ENCODE peak calls at places on chromosomes 3 and 15, in seven cellular contexts. C, D, H, Q, U, N and Y are unnamed samples.
A peak's percentile ranks its signal among the peaks of the same experiment; 100 is the strongest.

GRCh38 chr3:23495507-23495906 is 292.4 kb downstream of the UBE2E2 start:
- DNase-seq in C (no peak), U (no peak), N (peak; percentile 75), D (peak; percentile 60), H (peak; percentile 58), Q (peak; percentile 76), Y (peak; percentile 17)

GRCh38 chr15:90773485-90773884 is 56.3 kb downstream of the BLM start:
- DNase-seq in U (no peak), Q (no peak), H (no peak), C (no peak), N (no peak), D (no peak), Y (no peak)

GRCh38 chr3:10515884-10516495 is 10.6 kb upstream of the ATP2B2 start:
- DNase-seq in U (peak; percentile 8), D (no peak), H (no peak), Q (no peak), C (no peak), N (no peak), Y (no peak)

GRCh38 chr3:123286308-123287023 is 84.7 kb downstream of the SEC22A start:
- DNase-seq in U (peak; percentile 65), N (peak; percentile 52), H (peak; percentile 83), D (peak; percentile 65), Q (peak; percentile 80), C (no peak), Y (peak; percentile 86)

GRCh38 chr15:42150246-42150970 is 6.0 kb downstream of the PLA2G4F start:
- DNase-seq in Q (no peak), N (no peak), H (no peak), C (no peak), U (no peak), D (no peak), Y (no peak)

GRCh38 chr15:48367483-48367882 is 36.3 kb downstream of the DUT start:
- DNase-seq in D (peak; percentile 68), U (no peak), H (peak; percentile 55), N (no peak), Q (peak; percentile 33), C (no peak), Y (peak; percentile 88)

GRCh38 chr3:108073712-108074431 is 17.0 kb downstream of the CD47 start:
- DNase-seq in D (peak; percentile 76), H (peak; percentile 89), N (no peak), U (no peak), C (no peak), Q (peak; percentile 15), Y (no peak)

GRCh38 chr3:57918123-57918837 is 89.9 kb upstream of the FLNB start:
- DNase-seq in U (no peak), N (no peak), H (peak; percentile 95), C (peak; percentile 74), Q (peak; percentile 88), D (peak; percentile 96), Y (peak; percentile 84)

GRCh38 chr3:51944541-51945021 is 2.4 kb downstream of the PARP3 start:
- DNase-seq in H (no peak), U (no peak), N (no peak), D (no peak), Q (no peak), C (no peak), Y (no peak)

GRCh38 chr3:13519392-13519791 is 29.5 kb upstream of the FBLN2 start:
- DNase-seq in D (no peak), C (no peak), U (no peak), Q (no peak), H (no peak), N (no peak), Y (no peak)

GRCh38 chr3:125240496-125240895 is 27.9 kb upstream of the SLC12A8 start:
- DNase-seq in Q (peak; percentile 60), N (no peak), H (peak; percentile 49), D (peak; percentile 25), U (no peak), C (no peak), Y (peak; percentile 51)

GRCh38 chr3:65342084-65342683 is 654.4 kb upstream of the ADAMTS9 start:
- DNase-seq in C (no peak), U (peak; percentile 60), N (peak; percentile 60), H (peak; percentile 46), Q (peak; percentile 70), D (peak; percentile 50), Y (peak; percentile 62)

GRCh38 chr15:51878446-51879386 is 49.3 kb downstream of the TMOD3 start:
- DNase-seq in Q (peak; percentile 48), N (peak; percentile 98), U (no peak), C (no peak), H (peak; percentile 70), D (peak; percentile 64), Y (peak; percentile 93)

GRCh38 chr3:173502983-173503568 is 105.5 kb downstream of the NLGN1 start:
- DNase-seq in Q (peak; percentile 29), H (peak; percentile 49), C (peak; percentile 69), N (peak; percentile 64), D (peak; percentile 65), U (no peak), Y (peak; percentile 61)

GRCh38 chr3:61908344-61908743 is 347.0 kb downstream of the PTPRG start:
- DNase-seq in Q (peak; percentile 83), D (peak; percentile 83), U (no peak), N (no peak), C (peak; percentile 57), H (peak; percentile 58), Y (peak; percentile 67)

GRCh38 chr3:187957209-187957981 is 196.6 kb upstream of the LPP start:
- DNase-seq in C (no peak), H (peak; percentile 11), D (no peak), U (no peak), Q (no peak), N (no peak), Y (peak; percentile 39)

GRCh38 chr15:31256385-31257265 is 70.0 kb upstream of the KLF13 start:
- DNase-seq in Q (no peak), N (no peak), U (peak; percentile 64), D (no peak), H (no peak), C (no peak), Y (no peak)

GRCh38 chr3:108001457-108001856 is 89.4 kb downstream of the CD47 start:
- DNase-seq in N (no peak), D (peak; percentile 39), U (no peak), Q (peak; percentile 58), C (no peak), H (peak; percentile 60), Y (peak; percentile 26)

GRCh38 chr3:41327718-41328117 is 128.4 kb downstream of the CTNNB1 start:
- DNase-seq in H (no peak), Q (peak; percentile 28), D (peak; percentile 86), U (no peak), C (peak; percentile 70), N (no peak), Y (peak; percentile 82)

GRCh38 chr3:56825579-56826438 is 24.1 kb upstream of the ARHGEF3 start:
- DNase-seq in Q (peak; percentile 48), U (peak; percentile 20), N (no peak), H (peak; percentile 23), C (no peak), D (peak; percentile 37), Y (no peak)

GRCh38 chr3:22117751-22118346 is 366.8 kb upstream of the ZNF385D start:
- DNase-seq in N (peak; percentile 54), H (peak; percentile 61), C (peak; percentile 13), D (peak; percentile 73), U (peak; percentile 43), Q (peak; percentile 66), Y (peak; percentile 83)

GRCh38 chr3:46536758-46537157 is 29.3 kb downstream of the LRRC2 start:
- DNase-seq in C (no peak), D (no peak), U (no peak), H (no peak), Q (no peak), N (no peak), Y (no peak)

GRCh38 chr3:189513281-189514151 is 117.7 kb upstream of the TP63 start:
- DNase-seq in Q (no peak), H (no peak), U (no peak), N (no peak), C (no peak), D (no peak), Y (no peak)

GRCh38 chr15:51046799-51047449 is 47.8 kb downstream of the TNFAIP8L3 start:
- DNase-seq in H (peak; percentile 12), C (no peak), Q (peak; percentile 49), N (peak; percentile 37), D (peak; percentile 28), U (no peak), Y (peak; percentile 68)

DNA sequence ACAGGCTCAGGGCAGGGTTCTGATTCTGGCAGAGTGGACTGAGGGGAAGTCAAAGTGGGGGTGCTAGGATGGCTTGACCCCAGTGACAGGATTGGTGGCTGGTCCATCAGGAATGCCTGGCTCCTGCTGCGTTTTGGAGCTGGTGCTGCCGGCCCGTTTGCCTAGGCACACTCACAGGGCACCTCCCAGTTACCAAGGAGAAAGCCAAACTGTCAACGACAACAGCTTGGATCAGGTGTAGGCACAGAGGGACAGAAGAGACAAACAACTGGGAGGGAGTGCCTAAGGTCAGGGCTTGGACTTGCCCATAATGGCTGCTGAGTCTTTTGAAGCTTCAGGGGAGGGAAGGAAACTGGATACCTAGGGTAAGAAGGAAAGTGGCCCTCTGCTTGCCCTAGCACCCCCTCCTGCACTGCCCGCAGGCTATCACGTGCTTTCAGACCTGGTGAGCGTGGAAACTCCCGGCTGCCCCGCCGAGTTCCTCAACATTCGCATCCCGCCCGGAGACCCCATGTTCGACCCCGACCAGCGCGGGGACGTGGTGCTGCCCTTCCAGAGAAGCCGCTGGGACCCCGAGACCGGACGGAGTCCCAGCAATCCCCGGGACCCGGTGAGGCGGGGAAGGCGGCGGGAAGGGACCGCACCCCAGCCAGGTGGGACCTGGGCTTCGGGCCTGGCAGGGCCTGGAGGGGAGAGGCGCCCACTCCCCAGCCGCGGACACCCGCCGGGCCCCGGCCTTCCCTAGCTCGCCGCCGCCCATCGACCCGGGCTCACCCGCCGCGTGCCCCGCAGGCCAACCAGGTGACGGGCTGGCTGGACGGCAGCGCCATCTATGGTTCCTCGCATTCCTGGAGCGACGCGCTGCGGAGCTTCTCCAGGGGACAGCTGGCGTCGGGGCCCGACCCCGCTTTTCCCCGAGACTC is 5.1 kb downstream of the DUOX1 start:
- DNase-seq in Q (no peak), C (no peak), U (no peak), D (no peak), N (no peak), H (no peak), Y (no peak)
- H3K4me3 ChIP-seq in Q (no peak overlapping the region), C (no peak overlapping the region), U (no peak overlapping the region), D (no peak overlapping the region), N (no peak overlapping the region), H (no peak overlapping the region), Y (no peak overlapping the region)

GRCh38 chr3:39501982-39502837 is 34.7 kb downstream of the MOBP start:
- DNase-seq in H (no peak), C (no peak), Q (peak; percentile 4), D (no peak), U (no peak), N (no peak), Y (no peak)
- H3K4me3 ChIP-seq in H (no peak overlapping the region), C (no peak overlapping the region), Q (no peak overlapping the region), D (no peak overlapping the region), U (no peak overlapping the region), N (peak overlapping the region; percentile 49), Y (no peak overlapping the region)

DNA sequence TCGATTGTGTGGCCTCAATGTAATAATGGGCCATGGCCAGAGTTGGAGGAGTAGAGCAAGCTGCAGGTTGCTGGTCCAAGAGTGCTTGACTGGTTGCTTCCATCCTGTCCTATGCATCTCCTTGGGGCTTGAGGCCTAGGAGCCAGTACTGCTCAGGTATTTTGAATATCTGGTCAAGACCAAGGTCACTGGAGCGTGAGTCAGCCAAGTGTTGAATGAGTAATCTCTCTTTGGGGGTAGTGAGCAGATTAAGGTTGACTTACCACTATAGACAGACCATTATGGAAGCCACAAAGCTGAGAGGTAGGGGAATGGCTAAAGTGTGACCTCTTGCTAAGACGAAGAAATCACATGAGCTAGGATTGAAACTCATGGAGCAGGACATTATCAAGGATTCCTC is 9.4 kb upstream of the PARP6 start:
- DNase-seq in U (peak; percentile 73), C (no peak), N (no peak), Q (no peak), D (no peak), H (no peak), Y (no peak)
- H3K4me3 ChIP-seq in U (no peak overlapping the region), C (no peak overlapping the region), N (no peak overlapping the region), Q (no peak overlapping the region), D (no peak overlapping the region), H (no peak overlapping the region), Y (no peak overlapping the region)

GRCh38 chr3:113606539-113607218 is 74.3 kb downstream of the SIDT1 start:
- DNase-seq in Q (no peak), U (peak; percentile 90), N (no peak), H (no peak), D (no peak), C (no peak), Y (no peak)
- H3K4me3 ChIP-seq in Q (no peak overlapping the region), U (no peak overlapping the region), N (no peak overlapping the region), H (no peak overlapping the region), D (no peak overlapping the region), C (no peak overlapping the region), Y (no peak overlapping the region)